ENCODE peak calls at places on chromosomes 12 and 14, in eight cellular contexts. X, N, M, D, O, S, C and B are unnamed samples. For H3K27me3, the result is how much of the 10 kb centered on the place peaks cover.

GRCh38 chr14:64671591-64671990 is 32.6 kb upstream of the PLEKHG3 start:
- DNase-seq in S (peak), C (peak), N (no peak), X (peak), D (peak), M (peak), O (peak), B (peak)

GRCh38 chr12:23204933-23205778 is 580.2 kb downstream of the ETNK1 start:
- DNase-seq in C (peak), M (peak), N (peak), D (peak), S (peak), X (peak), O (peak), B (peak)

GRCh38 chr12:105672171-105672570 is 341.7 kb downstream of the C12orf75 start:
- DNase-seq in M (no peak), C (no peak), N (no peak), X (no peak), S (no peak), D (no peak), O (no peak), B (no peak)

GRCh38 chr14:25006961-25007795 is 42.8 kb downstream of the STXBP6 start:
- DNase-seq in S (peak), X (no peak), N (no peak), C (no peak), O (no peak), M (no peak), D (no peak), B (no peak)

GRCh38 chr12:25840678-25841077 is 117.8 kb upstream of the RASSF8 start:
- DNase-seq in M (no peak), O (no peak), D (no peak), N (no peak), X (no peak), C (no peak), S (no peak), B (no peak)

GRCh38 chr12:91577586-91578539 is 395.2 kb upstream of the DCN start:
- DNase-seq in M (no peak), S (no peak), O (no peak), D (peak), C (no peak), N (no peak), X (peak), B (peak)

GRCh38 chr12:51959211-51959610 is 7.7 kb downstream of the ACVR1B start:
- DNase-seq in X (no peak), D (no peak), C (no peak), M (no peak), S (no peak), N (no peak), O (no peak), B (no peak)

GRCh38 chr12:623172-623864 is 39.9 kb downstream of the NINJ2 start:
- DNase-seq in M (peak), O (no peak), N (no peak), S (no peak), C (no peak), X (no peak), D (no peak), B (peak)

GRCh38 chr14:27881646-27882045 is 884.9 kb upstream of the FOXG1 start:
- DNase-seq in M (no peak), C (no peak), S (no peak), O (no peak), D (no peak), N (no peak), X (no peak), B (peak)

GRCh38 chr14:103362780-103363179 is 22.4 kb upstream of the MARK3 start:
- DNase-seq in S (no peak), C (no peak), O (no peak), X (no peak), D (peak), M (no peak), N (no peak), B (no peak)

GRCh38 chr12:122421815-122422737 is at the start of gene CLIP1:
- DNase-seq in X (peak), C (peak), M (peak), D (no peak), S (peak), O (no peak), N (no peak), B (peak)

GRCh38 chr14:93008381-93008780 is 85.4 kb downstream of the CHGA start:
- DNase-seq in M (peak), N (no peak), S (no peak), D (no peak), X (peak), O (no peak), C (no peak), B (no peak)

GRCh38 chr12:3152013-3152412 is 74.8 kb downstream of the TSPAN9 start:
- DNase-seq in N (no peak), M (no peak), D (no peak), O (no peak), S (no peak), X (peak), C (no peak), B (peak)

GRCh38 chr12:17148706-17149105 is 542.7 kb upstream of the LMO3 start:
- DNase-seq in N (no peak), O (no peak), C (no peak), M (no peak), S (no peak), X (no peak), D (no peak), B (no peak)

GRCh38 chr12:64669270-64669842 is 59.1 kb downstream of the RASSF3 start:
- DNase-seq in C (peak), M (no peak), O (no peak), X (peak), S (peak), N (peak), D (no peak), B (peak)

GRCh38 chr12:6212086-6212485 is 11.9 kb downstream of the CD9 start:
- DNase-seq in D (no peak), X (no peak), O (no peak), S (no peak), M (no peak), N (no peak), C (no peak), B (no peak)

GRCh38 chr12:119940881-119941280 is 48.2 kb upstream of the BICDL1 start:
- DNase-seq in C (no peak), O (peak), X (no peak), M (no peak), D (peak), N (no peak), S (peak), B (peak)

GRCh38 chr14:93946104-93946503 is 19.0 kb downstream of the FAM181A start:
- DNase-seq in C (no peak), N (no peak), M (no peak), D (no peak), S (no peak), O (no peak), X (no peak), B (no peak)

GRCh38 chr12:32841061-32841460 is 55.5 kb downstream of the PKP2 start:
- DNase-seq in S (no peak), N (no peak), C (no peak), M (no peak), X (no peak), O (no peak), D (no peak), B (no peak)

GRCh38 chr14:57749267-57749666 is 116.6 kb downstream of the SLC35F4 start:
- DNase-seq in O (no peak), D (no peak), S (no peak), N (no peak), M (no peak), C (no peak), X (no peak), B (no peak)

GRCh38 chr12:50765325-50765911 is 1.5 kb downstream of the ATF1 start:
- DNase-seq in M (peak), D (no peak), N (no peak), S (peak), C (peak), O (peak), X (peak), B (peak)

GRCh38 chr12:122243965-122244364 is 18.1 kb upstream of the DIABLO start:
- DNase-seq in D (no peak), M (no peak), C (no peak), O (no peak), N (no peak), S (no peak), X (no peak), B (no peak)

GRCh38 chr12:68480526-68480925 is 130.2 kb upstream of the RAP1B start:
- DNase-seq in O (no peak), S (no peak), N (no peak), C (no peak), D (no peak), M (no peak), X (no peak), B (no peak)

GRCh38 chr12:109387425-109388166 is 39.9 kb downstream of the MYO1H start:
- DNase-seq in N (no peak), S (peak), D (peak), O (no peak), C (peak), M (peak), X (peak), B (peak)

GRCh38 chr14:60106341-60106740 is 14.6 kb downstream of the PCNX4 start:
- DNase-seq in C (no peak), O (no peak), N (no peak), S (no peak), X (no peak), M (no peak), D (no peak), B (no peak)

GRCh38 chr12:72077111-72077820 is 138.6 kb downstream of the TPH2 start:
- DNase-seq in M (no peak), N (no peak), X (no peak), D (no peak), S (no peak), O (no peak), C (no peak), B (no peak)

GRCh38 chr14:105471823-105472495 is 2.7 kb upstream of the CRIP2 start:
- DNase-seq in M (no peak), D (no peak), C (no peak), N (no peak), X (no peak), S (no peak), O (no peak), B (no peak)

GRCh38 chr12:57149309-57149900 is 2.0 kb upstream of the LRP1-AS start:
- DNase-seq in M (no peak), C (no peak), S (peak), O (no peak), D (no peak), N (no peak), X (no peak), B (no peak)

GRCh38 chr12:86264451-86265328 is 8.5 kb upstream of the MGAT4C start:
- DNase-seq in S (no peak), C (no peak), N (no peak), O (no peak), X (peak), M (no peak), D (no peak), B (peak)

GRCh38 chr12:24760162-24760561 is 188.7 kb downstream of the BCAT1 start:
- DNase-seq in S (peak), N (no peak), O (no peak), D (no peak), M (no peak), C (no peak), X (no peak), B (peak)

GRCh38 chr14:96682401-96682800 is 114.8 kb upstream of the VRK1 start:
- DNase-seq in S (no peak), M (no peak), N (no peak), D (no peak), O (no peak), C (no peak), X (no peak), B (no peak)

GRCh38 chr14:81289516-81289915 is 68.8 kb upstream of the GTF2A1 start:
- DNase-seq in D (no peak), S (no peak), X (no peak), C (no peak), N (no peak), O (no peak), M (no peak), B (no peak)

GRCh38 chr12:52524241-52524897 is 4.2 kb upstream of the KRT5 start:
- DNase-seq in D (no peak), O (no peak), N (no peak), C (no peak), S (no peak), M (no peak), X (no peak), B (no peak)

GRCh38 chr14:74950795-74951442 is 4.5 kb downstream of the PGF start:
- DNase-seq in N (no peak), M (no peak), S (peak), D (no peak), C (no peak), O (no peak), X (no peak), B (no peak)

GRCh38 chr14:65361920-65362319 is 50.6 kb upstream of the FUT8 start:
- DNase-seq in M (no peak), D (no peak), S (no peak), N (no peak), O (no peak), C (no peak), X (no peak), B (no peak)

GRCh38 chr12:30824311-30824710 is 69.6 kb upstream of the CAPRIN2 start:
- DNase-seq in D (no peak), M (no peak), N (no peak), S (no peak), O (no peak), X (no peak), C (no peak), B (no peak)

GRCh38 chr12:60947533-60947932 is 1312.7 kb upstream of the USP15 start:
- DNase-seq in X (no peak), S (no peak), D (no peak), O (no peak), C (no peak), N (no peak), M (no peak), B (no peak)
- H3K27me3 ChIP-seq in X (under half), S (under half), D (under half), O (under half), C (under half), N (under half), M (under half), B (under half)

GRCh38 chr12:27771470-27772327 is 8.3 kb upstream of the KLHL42 start:
- DNase-seq in X (no peak), O (no peak), N (no peak), M (no peak), C (no peak), S (no peak), D (no peak), B (no peak)

GRCh38 chr12:27772328-27773049 is 7.5 kb upstream of the KLHL42 start:
- DNase-seq in S (no peak), D (no peak), N (no peak), M (no peak), C (no peak), O (no peak), X (no peak), B (no peak)

GRCh38 chr12:27766587-27766986 is 13.4 kb upstream of the KLHL42 start:
- DNase-seq in S (no peak), O (no peak), D (no peak), M (no peak), N (no peak), C (no peak), X (no peak), B (no peak)

GRCh38 chr12:27769142-27769672 is 10.8 kb upstream of the KLHL42 start:
- DNase-seq in M (no peak), S (no peak), D (no peak), O (no peak), X (no peak), C (no peak), N (no peak), B (no peak)
- TF ChIP-seq REST in M (no peak), S (no peak), D (no peak), O (no peak), X (no peak), C (no peak), N (no peak), B (no peak)

GRCh38 chr14:48350971-48351370 is 675.6 kb upstream of the MDGA2 start:
- DNase-seq in C (no peak), M (no peak), S (no peak), N (no peak), O (no peak), X (no peak), D (no peak), B (no peak)
- H3K27ac ChIP-seq in C (no peak), M (no peak), S (no peak), N (no peak), O (no peak), X (no peak), D (no peak), B (no peak)

GRCh38 chr14:78486081-78486480 is 315.9 kb downstream of the NRXN3 start:
- DNase-seq in S (no peak), D (no peak), N (no peak), O (no peak), M (no peak), C (no peak), X (no peak), B (peak)
- H3K27me3 ChIP-seq in S (under half), D (under half), N (under half), O (under half), M (under half), C (under half), X (under half), B (under half)

DNA sequence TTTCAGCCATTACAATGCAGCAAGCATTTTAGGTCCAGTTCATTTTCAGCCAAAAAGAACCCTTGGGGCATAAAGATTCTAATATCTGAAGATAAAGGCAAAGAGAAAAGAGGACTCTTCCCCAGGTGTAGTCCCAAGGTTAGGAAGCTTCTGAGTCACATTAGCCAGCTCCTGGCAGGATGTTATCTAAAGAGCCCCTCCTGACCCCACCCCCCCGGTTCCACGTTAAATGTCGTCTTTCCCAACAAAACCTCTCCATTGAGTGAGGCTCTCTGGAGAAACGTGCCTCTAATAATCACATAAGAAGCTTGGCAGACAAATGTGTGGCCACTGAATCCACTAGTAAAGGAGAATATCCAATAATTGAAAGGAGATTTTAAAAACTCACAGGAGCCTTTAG is 267.7 kb downstream of the GALC start:
- DNase-seq in O (no peak), C (no peak), S (no peak), X (no peak), D (no peak), N (no peak), M (no peak), B (no peak)
- TF ChIP-seq REST in O (no peak), C (no peak), S (no peak), X (no peak), D (no peak), N (no peak), M (no peak), B (no peak)

GRCh38 chr14:49582211-49582977 is 3.8 kb downstream of the RPS29 start:
- DNase-seq in C (no peak), M (no peak), S (no peak), X (no peak), N (no peak), D (no peak), O (no peak), B (no peak)

GRCh38 chr14:49581961-49582210 is 4.3 kb downstream of the RPS29 start:
- DNase-seq in C (no peak), M (no peak), O (no peak), S (no peak), X (no peak), N (no peak), D (no peak), B (no peak)

GRCh38 chr14:49584058-49584457 is 2.1 kb downstream of the RPS29 start:
- DNase-seq in O (no peak), X (no peak), M (no peak), D (no peak), N (no peak), C (no peak), S (no peak), B (no peak)

GRCh38 chr14:49581209-49581960 is 4.8 kb downstream of the RPS29 start:
- DNase-seq in X (no peak), N (no peak), D (no peak), M (no peak), O (no peak), C (no peak), S (no peak), B (no peak)

DNA sequence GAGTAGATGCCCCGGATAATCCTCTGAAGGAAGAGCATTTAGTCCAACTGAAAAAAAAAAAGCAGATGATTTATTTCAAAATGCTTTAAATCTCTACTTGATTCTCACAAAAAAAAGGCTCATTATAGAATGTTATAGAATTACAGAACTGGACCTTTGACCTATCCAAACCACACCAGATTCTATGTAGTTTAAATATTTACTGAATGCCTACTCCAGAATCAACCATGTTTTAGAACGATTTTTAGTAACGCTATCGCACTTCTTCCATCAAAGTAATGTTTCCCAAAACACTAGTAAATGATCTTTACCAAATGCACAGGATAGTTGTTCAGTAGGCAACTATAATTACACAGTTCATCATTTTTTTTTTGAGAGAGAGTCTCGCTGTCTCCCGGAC is 2.6 kb downstream of the RPS29 start:
- DNase-seq in X (no peak), D (no peak), N (no peak), M (no peak), C (no peak), O (no peak), S (no peak), B (no peak)
- H3K27ac ChIP-seq in X (no peak), D (peak), N (peak), M (peak), C (peak), O (peak), S (peak), B (peak)

DNA sequence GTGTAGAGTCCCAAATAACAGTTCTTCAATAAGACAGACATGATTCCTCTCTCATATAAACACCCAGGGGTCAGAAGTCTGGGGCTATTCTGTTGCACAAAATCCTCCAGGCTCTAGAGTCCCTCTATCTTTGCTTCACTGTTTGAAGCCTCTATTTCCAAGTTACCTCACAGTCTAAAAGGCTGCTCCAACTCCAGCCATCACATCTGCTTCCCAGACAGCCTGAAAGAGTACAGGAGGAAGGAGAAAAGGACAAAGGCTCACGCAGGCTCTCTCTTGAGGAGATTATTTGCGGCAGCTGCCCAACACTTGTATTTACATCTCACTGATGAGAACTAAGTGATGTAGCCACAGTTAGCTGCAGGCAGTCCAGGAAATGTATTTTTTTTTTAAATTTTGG is 6.4 kb downstream of the PAPLN start:
- DNase-seq in C (no peak), M (no peak), O (no peak), X (peak), N (no peak), D (no peak), S (no peak), B (no peak)
- H3K27me3 ChIP-seq in C (under half), M (under half), O (under half), X (under half), N (under half), D (under half), S (under half), B (under half)